ENCODE peak calls at places on chromosomes 16 and 17, in eight cellular contexts. C, W, G, X, T, K, P and V are unnamed samples.

GRCh38 chr16:48062681-48063080 is 93.1 kb downstream of the ABCC12 start:
- DNase-seq in C (no peak), W (no peak), G (no peak), X (no peak), T (no peak), K (no peak), P (no peak), V (no peak)

GRCh38 chr16:27450836-27451341 is 48.9 kb downstream of the IL21R start:
- DNase-seq in C (no peak), W (no peak), G (no peak), X (no peak), T (no peak), K (no peak), P (peak), V (no peak)

GRCh38 chr16:67672739-67673662 is 6.4 kb downstream of the C16orf86 start:
- DNase-seq in C (peak), W (peak), G (no peak), X (peak), T (peak), K (peak), P (peak), V (peak)

GRCh38 chr17:2049333-2050245 is 5.3 kb upstream of the HIC1 start:
- DNase-seq in C (peak), W (peak), G (no peak), X (peak), T (peak), K (peak), P (peak), V (peak)

GRCh38 chr17:37107406-37108083 is 158.8 kb downstream of the AATF start:
- DNase-seq in C (peak), W (no peak), G (no peak), X (no peak), T (peak), K (no peak), P (peak), V (peak)

GRCh38 chr16:81492965-81493754 is 48.6 kb downstream of the CMIP start:
- DNase-seq in C (no peak), W (no peak), G (no peak), X (no peak), T (no peak), K (no peak), P (peak), V (no peak)

GRCh38 chr17:29155235-29155965 is 24.8 kb downstream of the MYO18A start:
- DNase-seq in C (peak), W (no peak), G (no peak), X (no peak), T (peak), K (peak), P (peak), V (no peak)

GRCh38 chr16:19776147-19776546 is 58.1 kb downstream of the IQCK start:
- DNase-seq in C (no peak), W (no peak), G (no peak), X (no peak), T (no peak), K (no peak), P (no peak), V (no peak)

GRCh38 chr16:47424846-47425245 is 36.0 kb downstream of the ITFG1 start:
- DNase-seq in C (no peak), W (no peak), G (no peak), X (no peak), T (no peak), K (no peak), P (no peak), V (no peak)

GRCh38 chr16:11586856-11587642 is at the start of gene LITAF:
- DNase-seq in C (peak), W (no peak), G (no peak), X (peak), T (peak), K (peak), P (peak), V (peak)

GRCh38 chr17:76149214-76149613 is 8.2 kb upstream of the FOXJ1 start:
- DNase-seq in C (no peak), W (no peak), G (no peak), X (no peak), T (no peak), K (no peak), P (no peak), V (no peak)

GRCh38 chr16:30185683-30186421 is 2.5 kb downstream of the CORO1A start:
- DNase-seq in C (peak), W (no peak), G (no peak), X (no peak), T (peak), K (peak), P (no peak), V (peak)

GRCh38 chr17:29546834-29547233 is 20.0 kb downstream of the ABHD15 start:
- DNase-seq in C (no peak), W (no peak), G (no peak), X (no peak), T (no peak), K (no peak), P (no peak), V (no peak)

GRCh38 chr16:19123535-19124178 is 9.9 kb downstream of the ITPRIPL2 start:
- DNase-seq in C (peak), W (no peak), G (no peak), X (no peak), T (peak), K (no peak), P (no peak), V (no peak)

GRCh38 chr17:39069114-39069756 is 82.2 kb downstream of the PLXDC1 start:
- DNase-seq in C (no peak), W (no peak), G (no peak), X (peak), T (peak), K (no peak), P (peak), V (no peak)

GRCh38 chr17:82370471-82371332 is 863 bp upstream of the UTS2R start:
- DNase-seq in C (no peak), W (no peak), G (no peak), X (no peak), T (no peak), K (no peak), P (no peak), V (no peak)

GRCh38 chr17:56926270-56926669 is 12.4 kb upstream of the TRIM25 start:
- DNase-seq in C (no peak), W (no peak), G (no peak), X (no peak), T (no peak), K (no peak), P (no peak), V (no peak)

GRCh38 chr17:50407921-50408320 is 10.6 kb upstream of the LRRC59 start:
- DNase-seq in C (no peak), W (no peak), G (no peak), X (no peak), T (no peak), K (no peak), P (no peak), V (no peak)

GRCh38 chr16:8859913-8860881 is 8.6 kb downstream of the CARHSP1 start:
- DNase-seq in C (peak), W (no peak), G (no peak), X (no peak), T (peak), K (peak), P (peak), V (peak)

GRCh38 chr17:9941305-9941704 is 36.2 kb upstream of the RCVRN start:
- DNase-seq in C (no peak), W (no peak), G (no peak), X (no peak), T (no peak), K (no peak), P (no peak), V (no peak)

GRCh38 chr17:45118691-45119090 is 13.6 kb downstream of the PLCD3 start:
- DNase-seq in C (no peak), W (no peak), G (no peak), X (no peak), T (no peak), K (no peak), P (no peak), V (no peak)

GRCh38 chr17:42618442-42619150 is 9.1 kb downstream of the TUBG1 start:
- DNase-seq in C (peak), W (no peak), G (no peak), X (peak), T (peak), K (no peak), P (peak), V (peak)

DNA sequence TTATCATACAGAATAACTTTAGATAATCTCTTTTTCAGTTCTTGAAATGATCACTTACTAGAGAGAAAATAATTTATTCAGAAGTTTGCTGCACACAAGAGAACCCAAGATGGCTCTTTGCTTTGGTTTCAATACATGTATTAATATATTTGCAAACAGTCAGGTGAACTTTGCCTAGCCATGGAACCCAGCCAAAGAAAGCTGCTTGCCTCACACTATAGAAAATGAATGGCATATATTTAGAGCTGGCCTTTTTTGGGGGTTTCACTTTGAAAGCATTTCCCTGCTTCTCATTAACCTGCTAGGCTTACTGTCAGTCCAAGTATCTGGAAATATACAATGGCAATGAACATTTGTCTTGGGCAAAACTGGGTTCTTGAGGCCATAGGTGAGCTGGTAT is 75.3 kb downstream of the MRTFB start:
- DNase-seq in C (peak), W (no peak), G (no peak), X (no peak), T (peak), K (no peak), P (no peak), V (no peak)
- H3K4me3 ChIP-seq in C (no peak), W (no peak), G (no peak), X (no peak), T (no peak), K (no peak), P (no peak), V (no peak)

GRCh38 chr17:72576289-72576759 is 455.5 kb downstream of the SOX9 start:
- DNase-seq in C (no peak), W (no peak), G (no peak), X (no peak), T (no peak), K (no peak), P (no peak), V (no peak)
- H3K4me3 ChIP-seq in C (no peak), W (no peak), G (no peak), X (no peak), T (no peak), K (no peak), P (no peak), V (no peak)

GRCh38 chr16:78183437-78183836 is 84.0 kb downstream of the WWOX start:
- DNase-seq in C (no peak), W (no peak), G (no peak), X (no peak), T (no peak), K (no peak), P (no peak), V (no peak)

GRCh38 chr16:78180349-78180748 is 80.9 kb downstream of the WWOX start:
- DNase-seq in C (no peak), W (no peak), G (no peak), X (no peak), T (no peak), K (no peak), P (no peak), V (no peak)

GRCh38 chr16:78189121-78189520 is 89.7 kb downstream of the WWOX start:
- DNase-seq in C (no peak), W (no peak), G (no peak), X (no peak), T (no peak), K (no peak), P (no peak), V (no peak)

GRCh38 chr16:78183886-78184553 is 84.6 kb downstream of the WWOX start:
- DNase-seq in C (no peak), W (no peak), G (no peak), X (no peak), T (no peak), K (no peak), P (no peak), V (no peak)

GRCh38 chr16:78184554-78185183 is 85.2 kb downstream of the WWOX start:
- DNase-seq in C (no peak), W (no peak), G (no peak), X (no peak), T (no peak), K (no peak), P (no peak), V (no peak)
- H3K4me3 ChIP-seq in C (no peak), W (no peak), G (no peak), X (no peak), T (no peak), K (no peak), P (no peak), V (no peak)

DNA sequence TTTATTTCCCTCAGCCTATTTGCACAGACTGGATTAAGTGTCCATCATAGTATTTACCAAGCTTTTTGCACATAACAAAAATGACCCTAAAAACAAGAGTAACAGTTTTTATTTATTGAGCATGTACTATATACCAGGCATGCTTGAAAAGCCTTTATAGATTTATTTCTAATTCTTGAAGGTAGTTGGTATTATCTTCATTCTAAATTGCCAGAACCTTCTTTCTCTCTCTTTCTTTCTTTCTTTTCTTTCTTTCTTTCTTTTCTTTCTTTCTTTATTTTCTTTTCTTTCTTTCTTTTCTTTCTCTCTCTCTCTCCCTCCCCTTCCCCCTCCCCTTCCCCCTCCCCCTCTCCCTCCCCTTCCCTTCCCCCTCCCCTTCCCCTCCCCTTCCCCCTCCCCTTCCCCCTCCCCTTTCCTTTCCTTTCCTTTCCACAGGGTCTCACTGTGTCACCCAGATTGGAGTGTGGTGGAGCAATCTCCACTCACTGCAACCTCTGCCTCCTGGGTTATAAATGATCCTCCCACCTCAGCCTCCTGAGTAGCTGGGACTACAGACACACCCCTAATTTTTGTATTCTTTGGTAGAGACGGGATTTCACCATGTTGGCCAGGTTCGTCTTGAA is 310.9 kb upstream of the RBFOX1 start:
- DNase-seq in C (no peak), W (no peak), G (no peak), X (no peak), T (no peak), K (no peak), P (no peak), V (no peak)
- H3K4me3 ChIP-seq in C (no peak), W (no peak), G (no peak), X (no peak), T (no peak), K (no peak), P (no peak), V (no peak)

GRCh38 chr17:74780443-74781238 is 4.5 kb upstream of the NAT9 start:
- DNase-seq in C (no peak), W (no peak), G (no peak), X (no peak), T (no peak), K (no peak), P (no peak), V (no peak)
- H3K4me3 ChIP-seq in C (no peak), W (no peak), G (no peak), X (no peak), T (no peak), K (no peak), P (no peak), V (no peak)

GRCh38 chr16:3168706-3169105 is 19.3 kb upstream of the OR1F1 start:
- DNase-seq in C (no peak), W (no peak), G (no peak), X (no peak), T (no peak), K (no peak), P (peak), V (no peak)

GRCh38 chr16:3171181-3171854 is 16.7 kb upstream of the OR1F1 start:
- DNase-seq in C (no peak), W (no peak), G (no peak), X (no peak), T (no peak), K (no peak), P (peak), V (no peak)

GRCh38 chr16:3171855-3172593 is 16.0 kb upstream of the OR1F1 start:
- DNase-seq in C (no peak), W (no peak), G (no peak), X (no peak), T (no peak), K (no peak), P (peak), V (no peak)

GRCh38 chr16:3173892-3174617 is 13.9 kb upstream of the OR1F1 start:
- DNase-seq in C (no peak), W (no peak), G (no peak), X (peak), T (no peak), K (no peak), P (peak), V (no peak)

GRCh38 chr16:3170440-3171180 is 17.4 kb upstream of the OR1F1 start:
- DNase-seq in C (no peak), W (no peak), G (no peak), X (peak), T (no peak), K (no peak), P (peak), V (no peak)
- H3K4me3 ChIP-seq in C (peak), W (no peak), G (peak), X (no peak), T (no peak), K (no peak), P (peak), V (no peak)

GRCh38 chr17:62970617-62971016 is 4.6 kb downstream of the TANC2 start:
- DNase-seq in C (no peak), W (no peak), G (no peak), X (no peak), T (no peak), K (no peak), P (no peak), V (no peak)
- H3K4me3 ChIP-seq in C (no peak), W (no peak), G (no peak), X (peak), T (no peak), K (no peak), P (no peak), V (no peak)

GRCh38 chr17:69142473-69142802 is 743 bp upstream of the ABCA6 start:
- DNase-seq in C (no peak), W (peak), G (no peak), X (no peak), T (no peak), K (no peak), P (peak), V (no peak)
- H3K4me3 ChIP-seq in C (no peak), W (no peak), G (no peak), X (no peak), T (no peak), K (peak), P (no peak), V (peak)

DNA sequence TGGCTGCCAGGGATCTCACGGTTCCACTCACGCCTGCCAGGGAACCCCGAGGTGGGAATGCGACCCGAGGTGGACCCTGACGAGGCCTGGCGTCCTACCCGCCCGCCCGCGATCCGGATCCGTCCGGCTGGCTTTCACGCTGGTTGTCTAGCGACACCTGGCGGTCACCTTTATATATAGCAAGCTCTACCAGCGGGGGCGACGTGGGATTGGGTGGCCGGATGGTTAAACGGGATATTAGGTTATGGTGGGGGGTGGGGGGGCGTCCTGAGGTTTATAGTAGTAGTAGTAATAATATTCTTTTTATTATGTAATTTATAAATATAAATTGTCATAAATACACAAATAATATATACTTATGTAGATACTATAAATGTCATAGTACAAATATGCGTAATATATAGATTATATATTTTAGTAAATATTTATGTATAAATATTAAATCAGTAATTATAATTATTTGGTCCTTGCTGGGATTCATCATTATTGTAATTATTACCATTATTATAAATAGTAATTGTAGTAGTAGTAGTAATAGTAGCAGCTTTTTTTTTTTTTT is 136.9 kb downstream of the KCNJ12 start:
- DNase-seq in C (peak), W (peak), G (no peak), X (peak), T (peak), K (peak), P (peak), V (peak)
- H3K4me3 ChIP-seq in C (peak), W (no peak), G (no peak), X (no peak), T (no peak), K (no peak), P (no peak), V (peak)

DNA sequence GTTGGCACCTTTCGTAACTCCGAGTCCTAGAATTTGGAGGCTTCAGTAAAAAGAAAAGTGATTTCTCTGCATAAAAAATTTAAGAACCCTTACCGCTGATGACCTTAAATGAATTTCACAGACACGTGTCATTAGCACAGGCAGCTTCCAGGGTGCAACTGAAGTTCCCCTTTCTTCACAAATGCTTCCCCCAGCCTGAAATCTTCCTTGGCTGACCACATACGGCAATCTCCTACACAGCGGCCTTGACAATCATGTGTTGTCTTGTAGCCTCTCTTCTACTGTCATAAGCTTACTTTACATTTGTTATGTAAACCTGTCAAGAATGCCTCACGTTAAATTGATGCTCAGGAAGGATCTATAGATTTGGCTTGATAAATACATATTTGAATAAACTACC is 193.8 kb downstream of the RPTOR start:
- DNase-seq in C (no peak), W (no peak), G (no peak), X (no peak), T (no peak), K (no peak), P (no peak), V (no peak)
- H3K4me3 ChIP-seq in C (no peak), W (no peak), G (no peak), X (no peak), T (no peak), K (no peak), P (no peak), V (no peak)